ENCODE peak calls at places on chromosomes 13 and 19, in four cellular contexts. One of them, this sample, is unnamed. For H3K4me1, the result is how much of the 10 kb centered on the place peaks cover.

GRCh38 chr19:27722625-27723024 is 1490.3 kb downstream of the UQCRFS1 start:
- DNase-seq in Peyer's patch: no peak
- DNase-seq in breast epithelium: no peak
- DNase-seq in body of pancreas: no peak
- DNase-seq in this sample: no peak

GRCh38 chr13:88651531-88651930 is 980.4 kb downstream of the SLITRK5 start:
- DNase-seq in Peyer's patch: no peak
- DNase-seq in breast epithelium: no peak
- DNase-seq in body of pancreas: no peak
- DNase-seq in this sample: no peak

GRCh38 chr13:81610613-81611012 is 1269.7 kb upstream of the SPRY2 start:
- DNase-seq in Peyer's patch: no peak
- DNase-seq in breast epithelium: no peak
- DNase-seq in body of pancreas: no peak
- DNase-seq in this sample: no peak

GRCh38 chr13:36345438-36346221 is 564 bp downstream of the SPART start:
- DNase-seq in Peyer's patch: peak
- DNase-seq in breast epithelium: no peak
- DNase-seq in body of pancreas: peak
- DNase-seq in this sample: peak

GRCh38 chr19:45470147-45471081 is 2.6 kb downstream of the FOSB start:
- DNase-seq in Peyer's patch: no peak
- DNase-seq in breast epithelium: no peak
- DNase-seq in body of pancreas: no peak
- DNase-seq in this sample: peak

GRCh38 chr13:54953786-54954185 is 1925.2 kb downstream of the OLFM4 start:
- DNase-seq in Peyer's patch: no peak
- DNase-seq in breast epithelium: no peak
- DNase-seq in body of pancreas: no peak
- DNase-seq in this sample: no peak

GRCh38 chr13:33644607-33645543 is 173.1 kb upstream of the RFC3 start:
- DNase-seq in Peyer's patch: no peak
- DNase-seq in breast epithelium: no peak
- DNase-seq in body of pancreas: no peak
- DNase-seq in this sample: no peak

GRCh38 chr13:27283906-27284523 is 13.4 kb downstream of the RASL11A start:
- DNase-seq in Peyer's patch: peak
- DNase-seq in breast epithelium: no peak
- DNase-seq in body of pancreas: peak
- DNase-seq in this sample: peak

GRCh38 chr19:677201-677600 is 1.0 kb downstream of the FSTL3 start:
- DNase-seq in Peyer's patch: peak
- DNase-seq in breast epithelium: peak
- DNase-seq in body of pancreas: peak
- DNase-seq in this sample: peak

GRCh38 chr13:37443538-37443937 is 155.0 kb downstream of the POSTN start:
- DNase-seq in Peyer's patch: no peak
- DNase-seq in breast epithelium: no peak
- DNase-seq in body of pancreas: no peak
- DNase-seq in this sample: no peak

GRCh38 chr13:52749446-52749845 is 9.8 kb upstream of the CNMD start:
- DNase-seq in Peyer's patch: no peak
- DNase-seq in breast epithelium: no peak
- DNase-seq in body of pancreas: no peak
- DNase-seq in this sample: no peak

DNA sequence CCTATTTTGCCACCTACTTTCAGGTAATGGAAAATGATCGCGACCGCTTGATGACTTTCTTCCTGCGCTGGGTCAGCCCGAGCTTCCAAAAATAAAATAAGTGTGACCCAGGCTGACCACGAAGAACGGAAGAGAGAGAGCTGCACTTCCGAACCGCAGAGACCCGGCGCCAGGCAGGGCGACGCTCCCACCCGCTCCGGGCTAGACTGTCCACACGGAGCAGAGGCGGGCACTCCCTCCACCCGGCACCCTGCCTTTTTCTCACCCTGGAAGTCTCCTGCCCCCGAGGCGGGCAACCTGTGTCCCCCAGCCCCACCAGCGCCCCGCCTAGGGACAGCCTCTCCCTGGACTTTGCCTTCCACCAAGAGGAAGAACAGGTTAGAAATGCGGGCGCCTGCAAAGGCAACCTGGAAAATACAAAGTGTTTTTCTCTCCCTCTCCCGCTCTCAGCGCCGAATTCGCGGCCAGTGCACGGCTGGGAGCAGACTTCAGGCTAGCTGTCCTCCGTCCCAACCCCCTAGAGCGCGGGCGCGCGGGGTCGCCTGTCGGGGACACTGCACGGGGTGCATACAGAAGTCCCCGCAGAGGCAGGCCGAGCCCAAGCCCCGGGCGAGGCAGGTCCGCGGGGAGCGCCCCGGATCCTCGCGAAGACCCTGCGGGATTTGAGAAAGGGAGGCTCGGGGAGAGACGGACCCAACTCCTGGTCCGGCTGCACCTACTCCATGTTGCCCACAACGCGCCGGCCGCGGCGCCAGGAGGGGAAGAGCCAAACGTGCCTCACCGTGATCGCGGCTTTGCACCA is 884 bp downstream of the SPRY2 start:
- DNase-seq in Peyer's patch: peak
- DNase-seq in breast epithelium: no peak
- DNase-seq in body of pancreas: peak
- DNase-seq in this sample: peak
- TF ChIP-seq POLR2A in Peyer's patch: peak
- TF ChIP-seq POLR2A in breast epithelium: no peak
- TF ChIP-seq POLR2A in body of pancreas: peak
- TF ChIP-seq POLR2A in this sample: no peak

GRCh38 chr19:2050991-2051770 is at the start of gene MKNK2:
- DNase-seq in Peyer's patch: peak
- DNase-seq in breast epithelium: peak
- DNase-seq in body of pancreas: peak
- DNase-seq in this sample: peak

GRCh38 chr19:2048959-2049740 is 1.9 kb downstream of the MKNK2 start:
- DNase-seq in Peyer's patch: peak
- DNase-seq in breast epithelium: no peak
- DNase-seq in body of pancreas: peak
- DNase-seq in this sample: no peak

GRCh38 chr19:2051771-2052704 is 994 bp upstream of the MKNK2 start:
- DNase-seq in Peyer's patch: peak
- DNase-seq in breast epithelium: no peak
- DNase-seq in body of pancreas: peak
- DNase-seq in this sample: no peak

GRCh38 chr19:2049741-2050348 is 1.2 kb downstream of the MKNK2 start:
- DNase-seq in Peyer's patch: peak
- DNase-seq in breast epithelium: peak
- DNase-seq in body of pancreas: peak
- DNase-seq in this sample: peak

DNA sequence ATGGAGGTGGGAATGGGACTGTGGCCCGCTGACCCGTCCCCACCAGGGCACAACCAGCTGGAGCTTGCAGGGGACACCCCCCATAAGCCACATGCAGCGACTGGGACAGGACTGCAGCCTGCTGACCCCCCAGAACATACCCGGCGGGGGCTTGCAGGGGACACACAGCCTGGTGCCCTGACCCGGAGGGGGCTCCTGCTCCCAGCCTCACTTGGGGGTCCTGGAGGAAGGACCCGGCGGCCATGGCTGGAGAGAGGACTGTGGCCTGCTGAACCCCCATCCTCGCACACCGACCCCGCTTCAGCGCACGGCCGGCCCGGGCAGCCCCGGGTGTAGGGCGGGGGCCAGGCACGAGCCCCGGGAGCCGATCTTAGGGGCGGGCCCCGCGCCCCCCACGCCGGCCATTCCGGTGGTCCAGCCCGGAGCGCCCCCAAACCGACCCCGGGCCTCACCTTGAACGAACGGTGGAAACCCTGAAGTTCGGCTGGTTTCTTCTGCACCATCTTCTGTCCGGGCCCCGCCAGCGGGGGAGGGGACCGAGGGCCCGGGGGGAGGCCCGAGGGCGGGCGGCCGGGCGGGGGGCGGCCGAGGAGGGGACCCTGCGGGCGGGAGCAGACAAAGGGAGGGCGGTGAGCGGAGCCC is 574 bp downstream of the MKNK2 start:
- DNase-seq in Peyer's patch: no peak
- DNase-seq in breast epithelium: no peak
- DNase-seq in body of pancreas: peak
- DNase-seq in this sample: no peak
- H3K4me1 ChIP-seq in Peyer's patch: half or more
- H3K4me1 ChIP-seq in breast epithelium: half or more
- H3K4me1 ChIP-seq in body of pancreas: half or more
- H3K4me1 ChIP-seq in this sample: half or more

GRCh38 chr19:5137114-5137513 is 168.2 kb downstream of the KDM4B start:
- DNase-seq in Peyer's patch: no peak
- DNase-seq in breast epithelium: no peak
- DNase-seq in body of pancreas: no peak
- DNase-seq in this sample: no peak

GRCh38 chr19:5132698-5133651 is 164.1 kb downstream of the KDM4B start:
- DNase-seq in Peyer's patch: no peak
- DNase-seq in breast epithelium: no peak
- DNase-seq in body of pancreas: no peak
- DNase-seq in this sample: no peak

GRCh38 chr19:5133986-5134595 is 165.2 kb downstream of the KDM4B start:
- DNase-seq in Peyer's patch: no peak
- DNase-seq in breast epithelium: no peak
- DNase-seq in body of pancreas: no peak
- DNase-seq in this sample: no peak

GRCh38 chr19:5136060-5136855 is 167.3 kb downstream of the KDM4B start:
- DNase-seq in Peyer's patch: no peak
- DNase-seq in breast epithelium: no peak
- DNase-seq in body of pancreas: no peak
- DNase-seq in this sample: no peak

DNA sequence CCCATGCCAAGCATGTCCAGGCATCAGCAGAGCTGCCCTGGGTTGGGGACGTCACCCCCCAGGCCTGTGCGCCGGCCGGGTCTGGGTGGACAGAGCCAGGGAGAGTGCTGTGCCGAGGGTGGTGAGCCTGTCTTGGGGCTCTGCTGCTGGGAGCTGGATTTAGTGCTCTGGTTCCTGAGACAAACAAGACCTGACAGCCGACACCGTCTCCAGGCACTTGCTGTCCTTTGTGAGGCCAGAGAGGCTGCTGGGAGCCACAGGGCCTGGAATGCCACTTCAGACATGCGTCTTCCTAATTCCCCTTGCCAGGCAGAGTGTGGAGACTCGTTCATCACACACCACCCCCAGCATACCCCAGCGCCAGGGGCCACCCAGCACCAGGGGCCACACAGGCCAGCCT is 165.8 kb downstream of the KDM4B start:
- DNase-seq in Peyer's patch: no peak
- DNase-seq in breast epithelium: no peak
- DNase-seq in body of pancreas: no peak
- DNase-seq in this sample: no peak
- TF ChIP-seq POLR2A in Peyer's patch: no peak
- TF ChIP-seq POLR2A in breast epithelium: no peak
- TF ChIP-seq POLR2A in body of pancreas: no peak
- TF ChIP-seq POLR2A in this sample: no peak

GRCh38 chr13:98476106-98476505 is 100.8 kb downstream of the STK24 start:
- DNase-seq in Peyer's patch: no peak
- DNase-seq in breast epithelium: no peak
- DNase-seq in body of pancreas: no peak
- DNase-seq in this sample: no peak

GRCh38 chr13:98474761-98475160 is 102.1 kb downstream of the STK24 start:
- DNase-seq in Peyer's patch: no peak
- DNase-seq in breast epithelium: no peak
- DNase-seq in body of pancreas: no peak
- DNase-seq in this sample: no peak

GRCh38 chr13:98475521-98475920 is 101.4 kb downstream of the STK24 start:
- DNase-seq in Peyer's patch: no peak
- DNase-seq in breast epithelium: no peak
- DNase-seq in body of pancreas: no peak
- DNase-seq in this sample: peak

GRCh38 chr13:98478134-98479129 is 98.5 kb downstream of the STK24 start:
- DNase-seq in Peyer's patch: no peak
- DNase-seq in breast epithelium: no peak
- DNase-seq in body of pancreas: no peak
- DNase-seq in this sample: no peak

GRCh38 chr13:98476538-98476966 is 100.4 kb downstream of the STK24 start:
- DNase-seq in Peyer's patch: peak
- DNase-seq in breast epithelium: no peak
- DNase-seq in body of pancreas: peak
- DNase-seq in this sample: peak
- H3K4me1 ChIP-seq in Peyer's patch: under half
- H3K4me1 ChIP-seq in breast epithelium: under half
- H3K4me1 ChIP-seq in body of pancreas: half or more
- H3K4me1 ChIP-seq in this sample: under half

GRCh38 chr13:66887088-66887487 is 343.0 kb downstream of the PCDH9 start:
- DNase-seq in Peyer's patch: no peak
- DNase-seq in breast epithelium: no peak
- DNase-seq in body of pancreas: no peak
- DNase-seq in this sample: no peak
- TF ChIP-seq POLR2A in Peyer's patch: no peak
- TF ChIP-seq POLR2A in breast epithelium: no peak
- TF ChIP-seq POLR2A in body of pancreas: no peak
- TF ChIP-seq POLR2A in this sample: no peak

DNA sequence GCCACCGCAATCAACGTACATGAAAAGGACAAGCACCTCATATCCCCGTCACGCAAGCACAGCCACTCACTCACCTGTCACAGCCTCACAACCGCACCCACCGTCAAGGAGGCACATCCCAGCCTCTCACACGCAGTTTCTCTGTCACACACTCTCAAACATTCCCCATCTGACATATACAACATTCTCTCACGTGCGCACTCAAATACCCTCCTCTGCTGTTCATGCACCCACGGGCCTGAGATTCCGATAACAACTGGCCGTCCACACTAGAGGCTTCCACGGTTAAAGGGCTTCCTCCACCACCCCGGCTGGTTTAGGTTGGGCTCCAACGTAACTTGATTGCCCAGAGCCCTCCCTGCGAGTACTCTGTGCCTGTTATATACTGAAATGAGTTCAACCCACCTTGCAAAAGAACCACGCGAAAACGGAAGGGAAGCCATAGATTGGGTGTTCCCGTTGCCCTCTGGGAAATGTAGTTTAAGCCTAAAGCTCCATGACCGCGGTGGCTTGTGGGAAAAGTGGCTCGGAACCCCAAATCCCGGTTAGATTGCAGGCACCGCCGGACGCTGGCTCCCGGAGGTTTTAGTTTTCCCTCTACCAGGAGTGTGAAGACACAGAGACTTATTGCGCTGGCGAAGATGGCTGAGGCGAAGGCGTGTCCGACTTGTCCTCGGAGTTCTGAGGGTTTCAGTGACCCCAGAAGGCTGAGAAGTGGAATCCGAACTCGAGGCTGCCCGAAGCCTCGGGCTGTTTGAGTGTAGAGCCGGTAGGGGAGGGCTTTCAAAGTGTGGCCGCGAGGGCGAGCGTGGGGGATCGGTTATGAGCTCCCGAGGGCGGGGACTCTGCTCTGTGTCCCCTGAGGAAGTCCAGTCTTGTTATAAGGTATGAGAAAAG is at the start of gene ZNF573:
- DNase-seq in Peyer's patch: peak
- DNase-seq in breast epithelium: peak
- DNase-seq in body of pancreas: peak
- DNase-seq in this sample: peak
- H3K4me1 ChIP-seq in Peyer's patch: under half
- H3K4me1 ChIP-seq in breast epithelium: under half
- H3K4me1 ChIP-seq in body of pancreas: under half
- H3K4me1 ChIP-seq in this sample: under half

GRCh38 chr19:14347999-14348889 is 33.0 kb upstream of the ADGRE5 start:
- DNase-seq in Peyer's patch: peak
- DNase-seq in breast epithelium: peak
- DNase-seq in body of pancreas: peak
- DNase-seq in this sample: peak
- TF ChIP-seq POLR2A in Peyer's patch: no peak
- TF ChIP-seq POLR2A in breast epithelium: no peak
- TF ChIP-seq POLR2A in body of pancreas: no peak
- TF ChIP-seq POLR2A in this sample: no peak